ENCODE peak calls at places on chromosomes 7 and 10, in four cellular contexts. One of them, this sample, is unnamed.

GRCh38 chr7:151261534-151261933 is 13.0 kb upstream of the SMARCD3 start:
- DNase-seq in H7: no peak
- DNase-seq in GM04503: no peak
- DNase-seq in NAMALWA: no peak
- DNase-seq in this sample: no peak

GRCh38 chr7:36300696-36301350 is 88.8 kb upstream of the ANLN start:
- DNase-seq in H7: no peak
- DNase-seq in NAMALWA: no peak
- DNase-seq in GM04503: no peak
- DNase-seq in this sample: no peak

GRCh38 chr10:110151467-110151866 is 55.9 kb upstream of the MXI1 start:
- DNase-seq in NAMALWA: no peak
- DNase-seq in H7: peak; percentile 51
- DNase-seq in GM04503: no peak
- DNase-seq in this sample: no peak

GRCh38 chr7:114426824-114427223 is 12.2 kb downstream of the FOXP2 start:
- DNase-seq in NAMALWA: peak; percentile 27
- DNase-seq in H7: no peak
- DNase-seq in GM04503: no peak
- DNase-seq in this sample: no peak

GRCh38 chr10:456486-456885 is 233.0 kb downstream of the DIP2C start:
- DNase-seq in NAMALWA: no peak
- DNase-seq in H7: no peak
- DNase-seq in GM04503: no peak
- DNase-seq in this sample: no peak

GRCh38 chr10:22714524-22715289 is at the start of gene PIP4K2A:
- DNase-seq in NAMALWA: peak; percentile 80
- DNase-seq in GM04503: no peak
- DNase-seq in H7: peak; percentile 87
- DNase-seq in this sample: peak; percentile 74

GRCh38 chr7:6305330-6305729 is 32.9 kb upstream of the CYTH3 start:
- DNase-seq in NAMALWA: no peak
- DNase-seq in GM04503: no peak
- DNase-seq in H7: no peak
- DNase-seq in this sample: no peak

GRCh38 chr7:916291-916941 is 38.1 kb downstream of the ADAP1 start:
- DNase-seq in NAMALWA: no peak
- DNase-seq in H7: no peak
- DNase-seq in GM04503: no peak
- DNase-seq in this sample: no peak

GRCh38 chr7:234041-234711 is 41.8 kb downstream of the FAM20C start:
- DNase-seq in GM04503: no peak
- DNase-seq in H7: no peak
- DNase-seq in NAMALWA: no peak
- DNase-seq in this sample: no peak

GRCh38 chr7:42025635-42026375 is 211.2 kb downstream of the GLI3 start:
- DNase-seq in H7: peak; percentile 38
- DNase-seq in GM04503: no peak
- DNase-seq in NAMALWA: peak; percentile 9
- DNase-seq in this sample: no peak

GRCh38 chr7:44077681-44078091 is 4.6 kb downstream of the POLM start:
- DNase-seq in H7: no peak
- DNase-seq in GM04503: no peak
- DNase-seq in NAMALWA: no peak
- DNase-seq in this sample: no peak

GRCh38 chr7:10128748-10129147 is 844.9 kb upstream of the PHF14 start:
- DNase-seq in NAMALWA: peak; percentile 46
- DNase-seq in H7: no peak
- DNase-seq in GM04503: no peak
- DNase-seq in this sample: no peak

GRCh38 chr7:98097042-98097645 is 9.5 kb upstream of the LMTK2 start:
- DNase-seq in H7: no peak
- DNase-seq in GM04503: no peak
- DNase-seq in NAMALWA: no peak
- DNase-seq in this sample: no peak

GRCh38 chr7:85068796-85069195 is 118.1 kb downstream of the SEMA3D start:
- DNase-seq in H7: no peak
- DNase-seq in NAMALWA: no peak
- DNase-seq in GM04503: peak; percentile 55
- DNase-seq in this sample: no peak

GRCh38 chr10:25017247-25017590 is 807 bp downstream of the THNSL1 start:
- DNase-seq in GM04503: no peak
- DNase-seq in H7: peak; percentile 24
- DNase-seq in NAMALWA: no peak
- DNase-seq in this sample: no peak

GRCh38 chr10:21257191-21257590 is 268.3 kb downstream of the SKIDA1 start:
- DNase-seq in NAMALWA: no peak
- DNase-seq in H7: no peak
- DNase-seq in GM04503: no peak
- DNase-seq in this sample: no peak

GRCh38 chr10:97434055-97434454 is 8.1 kb downstream of the PGAM1 start:
- DNase-seq in NAMALWA: no peak
- DNase-seq in GM04503: no peak
- DNase-seq in H7: no peak
- DNase-seq in this sample: no peak

GRCh38 chr7:43933902-43934560 is 7.8 kb downstream of the UBE2D4 start:
- DNase-seq in H7: no peak
- DNase-seq in GM04503: no peak
- DNase-seq in NAMALWA: no peak
- DNase-seq in this sample: no peak

GRCh38 chr7:155959894-155960293 is 147.6 kb upstream of the SHH start:
- DNase-seq in H7: peak; percentile 65
- DNase-seq in NAMALWA: no peak
- DNase-seq in GM04503: no peak
- DNase-seq in this sample: no peak

This sample was measured in activated T-cell treated with anti-CD3 and anti-CD28 coated beads for 24 hours.